ENCODE peak calls at places on chromosomes 2 and 18, in four cellular contexts. K is Caki2, I is HCT116, W is coronary artery. Q is an unnamed sample.

GRCh38 chr18:32469190-32469611 is 1.5 kb downstream of the GAREM1 start:
- DNase-seq in W (peak; percentile 74), I (peak; percentile 19), K (peak; percentile 45), Q (peak; percentile 62)

GRCh38 chr2:111164078-111164477 is 43.4 kb downstream of the BCL2L11 start:
- DNase-seq in I (no peak), W (no peak), K (no peak), Q (no peak)

GRCh38 chr2:120430501-120430830 is 84.5 kb downstream of the INHBB start:
- DNase-seq in W (peak; percentile 68), I (no peak), K (no peak), Q (no peak)

GRCh38 chr2:230664128-230664527 is 48.5 kb upstream of the CAB39 start:
- DNase-seq in W (no peak), I (no peak), K (no peak), Q (no peak)

GRCh38 chr2:236446521-236446920 is 123.1 kb upstream of the ACKR3 start:
- DNase-seq in K (no peak), W (no peak), I (no peak), Q (no peak)

GRCh38 chr2:27086722-27087446 is at the start of gene KHK:
- DNase-seq in I (no peak), K (no peak), W (peak; percentile 83), Q (peak; percentile 52)

GRCh38 chr2:121236101-121236640 is 48.8 kb downstream of the TFCP2L1 start:
- DNase-seq in I (no peak), K (no peak), W (no peak), Q (no peak)

GRCh38 chr2:175167076-175167791 is 769 bp downstream of the ATF2 start:
- DNase-seq in W (peak; percentile 78), I (no peak), K (no peak), Q (peak; percentile 23)

GRCh38 chr2:19979932-19980331 is 10.0 kb downstream of the WDR35 start:
- DNase-seq in K (no peak), W (no peak), I (no peak), Q (no peak)

GRCh38 chr2:105645031-105645940 is 99.4 kb upstream of the NCK2 start:
- DNase-seq in W (no peak), I (no peak), K (no peak), Q (no peak)

GRCh38 chr2:224983719-224984388 is 58.4 kb downstream of the DOCK10 start:
- DNase-seq in K (no peak), W (no peak), I (no peak), Q (no peak)

GRCh38 chr2:176018708-176019107 is 16.6 kb upstream of the LNPK start:
- DNase-seq in K (peak; percentile 44), I (no peak), W (no peak), Q (no peak)

GRCh38 chr2:235394278-235394828 is 99.5 kb upstream of the AGAP1 start:
- DNase-seq in W (no peak), I (peak; percentile 90), K (peak; percentile 69), Q (peak; percentile 56)

GRCh38 chr2:55090702-55091101 is 40.5 kb upstream of the RTN4 start:
- DNase-seq in W (no peak), I (no peak), K (no peak), Q (no peak)

GRCh38 chr2:46847726-46848421 is 67.7 kb downstream of the MCFD2 start:
- DNase-seq in W (no peak), I (no peak), K (no peak), Q (no peak)

GRCh38 chr2:88753833-88754584 is 62.5 kb downstream of the RPIA start:
- DNase-seq in K (no peak), I (no peak), W (no peak), Q (no peak)

GRCh38 chr2:72148975-72149555 is 1.4 kb upstream of the CYP26B1 start:
- DNase-seq in I (no peak), W (peak; percentile 74), K (peak; percentile 57), Q (no peak)

GRCh38 chr2:19244460-19245363 is 113.7 kb downstream of the OSR1 start:
- DNase-seq in I (no peak), K (no peak), W (no peak), Q (no peak)

GRCh38 chr18:73479472-73479871 is 611.7 kb upstream of the NETO1 start:
- DNase-seq in K (no peak), W (no peak), I (no peak), Q (no peak)

GRCh38 chr2:116510117-116510671 is 1304.3 kb upstream of the DDX18 start:
- DNase-seq in I (no peak), W (no peak), K (peak; percentile 37), Q (peak; percentile 45)

GRCh38 chr18:37476182-37476581 is 89.4 kb downstream of the CELF4 start:
- DNase-seq in I (peak; percentile 31), K (no peak), W (no peak), Q (peak; percentile 6)